ENCODE peak calls at places on chromosomes 11 and 22, in nine cellular contexts. W is A673; S is HFFc6; M is Kasumi-1; X is foreskin fibroblast; C is BE2C; U is myocyte; Z is activated naive CD4-positive, alpha-beta T cell; K is GM20000. E is an unnamed sample.

GRCh38 chr11:77967753-77968152 is 26.7 kb downstream of the INTS4 start:
- DNase-seq in W (no peak), S (no peak), M (no peak), X (no peak), C (no peak), U (no peak), Z (no peak), K (no peak), E (no peak)

GRCh38 chr11:13091373-13091772 is 82.3 kb downstream of the RASSF10 start:
- DNase-seq in W (no peak), S (no peak), M (peak; percentile 19), X (no peak), C (no peak), U (no peak), Z (no peak), K (no peak), E (no peak)

GRCh38 chr11:68934666-68935065 is 31.0 kb downstream of the IGHMBP2 start:
- DNase-seq in W (no peak), S (no peak), M (no peak), X (no peak), C (no peak), U (no peak), Z (no peak), K (no peak), E (no peak)

GRCh38 chr11:110200241-110200640 is 96.2 kb downstream of the RDX start:
- DNase-seq in W (no peak), S (no peak), M (no peak), X (peak; percentile 41), C (no peak), U (no peak), Z (no peak), K (no peak), E (no peak)

GRCh38 chr22:45096256-45096907 is 67.3 kb upstream of the NUP50 start:
- DNase-seq in W (peak; percentile 78), S (peak; percentile 48), M (peak; percentile 73), X (peak; percentile 80), C (peak; percentile 65), U (peak; percentile 83), Z (no peak), K (peak; percentile 80), E (no peak)

GRCh38 chr11:8905528-8906165 is 5.3 kb upstream of the AKIP1 start:
- DNase-seq in W (peak; percentile 20), S (peak; percentile 55), M (no peak), X (peak; percentile 88), C (no peak), U (peak; percentile 64), Z (no peak), K (no peak), E (no peak)

GRCh38 chr11:119144825-119145476 is 3.9 kb upstream of the ABCG4 start:
- DNase-seq in W (peak; percentile 71), S (peak; percentile 57), M (peak; percentile 40), X (peak; percentile 77), C (peak; percentile 81), U (peak; percentile 79), Z (no peak), K (peak; percentile 87), E (peak; percentile 36)

GRCh38 chr11:27013741-27014415 is 20.0 kb downstream of the FIBIN start:
- DNase-seq in W (peak; percentile 95), S (no peak), M (no peak), X (peak; percentile 33), C (no peak), U (peak; percentile 16), Z (no peak), K (no peak), E (no peak)

GRCh38 chr22:27132400-27132799 is 475.0 kb downstream of the MIAT start:
- DNase-seq in W (no peak), S (no peak), M (no peak), X (no peak), C (no peak), U (no peak), Z (no peak), K (no peak), E (no peak)

GRCh38 chr22:19964701-19965386 is 23.2 kb upstream of the TXNRD2 start:
- DNase-seq in W (no peak), S (no peak), M (no peak), X (no peak), C (no peak), U (no peak), Z (no peak), K (no peak), E (no peak)

GRCh38 chr11:131859811-131860210 is 489.4 kb downstream of the NTM start:
- DNase-seq in W (no peak), S (peak; percentile 9), M (no peak), X (peak; percentile 82), C (no peak), U (peak; percentile 19), Z (no peak), K (no peak), E (no peak)

GRCh38 chr11:128904303-128904871 is 13.2 kb downstream of the KCNJ5 start:
- DNase-seq in W (peak; percentile 13), S (no peak), M (no peak), X (no peak), C (no peak), U (no peak), Z (no peak), K (no peak), E (no peak)

GRCh38 chr22:37328017-37328416 is 45.7 kb downstream of the CYTH4 start:
- DNase-seq in W (peak; percentile 18), S (peak; percentile 93), M (no peak), X (peak; percentile 90), C (no peak), U (peak; percentile 72), Z (no peak), K (no peak), E (no peak)

GRCh38 chr11:77172666-77172982 is 44.6 kb downstream of the MYO7A start:
- DNase-seq in W (no peak), S (no peak), M (no peak), X (no peak), C (no peak), U (no peak), Z (no peak), K (no peak), E (no peak)

GRCh38 chr22:40238425-40239344 is 61.0 kb downstream of the TNRC6B start:
- DNase-seq in W (peak; percentile 59), S (peak; percentile 71), M (no peak), X (peak; percentile 71), C (no peak), U (peak; percentile 24), Z (no peak), K (no peak), E (peak; percentile 36)

GRCh38 chr11:61480936-61481335 is 27.6 kb upstream of the LRRC10B start:
- DNase-seq in W (no peak), S (no peak), M (no peak), X (peak; percentile 20), C (peak; percentile 56), U (no peak), Z (no peak), K (no peak), E (no peak)

GRCh38 chr11:77617892-77618291 is 19.7 kb downstream of the CLNS1A start:
- DNase-seq in W (no peak), S (peak; percentile 59), M (no peak), X (peak; percentile 45), C (no peak), U (peak; percentile 8), Z (no peak), K (no peak), E (no peak)

GRCh38 chr22:38843201-38843715 is 570 bp downstream of the NPTXR start:
- DNase-seq in W (peak; percentile 92), S (peak; percentile 24), M (peak; percentile 29), X (peak; percentile 91), C (peak; percentile 87), U (peak; percentile 36), Z (peak; percentile 10), K (peak; percentile 79), E (peak; percentile 10)

GRCh38 chr11:116730568-116730967 is 42.2 kb downstream of the BUD13 start:
- DNase-seq in W (no peak), S (no peak), M (no peak), X (peak; percentile 43), C (no peak), U (no peak), Z (no peak), K (no peak), E (no peak)

GRCh38 chr11:93573184-93573583 is 30.0 kb upstream of the SMCO4 start:
- DNase-seq in W (no peak), S (peak; percentile 11), M (peak; percentile 8), X (no peak), C (no peak), U (no peak), Z (no peak), K (no peak), E (no peak)

GRCh38 chr22:49008682-49009235 is 818.9 kb downstream of the BRD1 start:
- DNase-seq in W (no peak), S (no peak), M (no peak), X (no peak), C (no peak), U (no peak), Z (no peak), K (no peak), E (no peak)

GRCh38 chr22:37022483-37023337 is 3.2 kb downstream of the MPST start:
- DNase-seq in W (no peak), S (no peak), M (no peak), X (no peak), C (no peak), U (no peak), Z (no peak), K (no peak), E (no peak)

GRCh38 chr11:47904048-47904447 is 55.9 kb upstream of the NUP160 start:
- DNase-seq in W (no peak), S (peak; percentile 47), M (no peak), X (peak; percentile 35), C (no peak), U (no peak), Z (no peak), K (no peak), E (no peak)

GRCh38 chr11:102367364-102367763 is 20.4 kb downstream of the BIRC2 start:
- DNase-seq in W (peak; percentile 55), S (no peak), M (peak; percentile 58), X (peak; percentile 31), C (no peak), U (peak; percentile 10), Z (no peak), K (no peak), E (no peak)

GRCh38 chr11:113023228-113023627 is 62.0 kb downstream of the NCAM1 start:
- DNase-seq in W (peak; percentile 68), S (no peak), M (no peak), X (peak; percentile 5), C (no peak), U (peak; percentile 73), Z (no peak), K (no peak), E (no peak)

GRCh38 chr11:6390718-6391547 is 659 bp downstream of the SMPD1 start:
- DNase-seq in W (no peak), S (no peak), M (no peak), X (no peak), C (no peak), U (peak; percentile 50), Z (no peak), K (no peak), E (no peak)

GRCh38 chr22:50711446-50712340 is 26.3 kb upstream of the ACR start:
- DNase-seq in W (no peak), S (no peak), M (no peak), X (no peak), C (no peak), U (no peak), Z (no peak), K (no peak), E (no peak)

GRCh38 chr22:26857169-26857568 is 199.8 kb downstream of the MIAT start:
- DNase-seq in W (no peak), S (no peak), M (no peak), X (no peak), C (no peak), U (no peak), Z (no peak), K (no peak), E (no peak)

GRCh38 chr11:35859311-35859710 is 84.6 kb upstream of the LDLRAD3 start:
- DNase-seq in W (peak; percentile 25), S (no peak), M (no peak), X (no peak), C (no peak), U (no peak), Z (no peak), K (no peak), E (no peak)

GRCh38 chr11:119739975-119740374 is 11.0 kb upstream of the NECTIN1 start:
- DNase-seq in W (no peak), S (no peak), M (no peak), X (no peak), C (no peak), U (no peak), Z (no peak), K (no peak), E (no peak)

GRCh38 chr22:20748820-20749428 is 25.0 kb upstream of the SERPIND1 start:
- DNase-seq in W (no peak), S (no peak), M (no peak), X (no peak), C (no peak), U (no peak), Z (no peak), K (peak; percentile 74), E (no peak)

E was measured in smooth muscle cell of the brain vasculature.